ENCODE peak calls at places on chromosome 20, in six cellular contexts. U is myocyte; M is thoracic aorta; R is stimulated activated naive CD8-positive, alpha-beta T cell treated with anti-CD3 and anti-CD28 coated beads, Interleukin-15, Interleukin-2, amounts not matched to agents 100 U/mL and 50 U/mL, for 24 hours; W is HFF-Myc; Q is activated gamma-delta T cell treated with Interleukin-2 at 50 U/mL for 16 hours. L is an unnamed sample.

GRCh38 chr20:64188682-64189529 is 24.7 kb downstream of the MYT1 start:
- DNase-seq in U (no peak), M (no peak), R (no peak), W (no peak), Q (no peak), L (no peak)

GRCh38 chr20:18197382-18198070 is 59.9 kb downstream of the KAT14 start:
- DNase-seq in U (no peak), M (no peak), R (no peak), W (no peak), Q (no peak), L (no peak)

GRCh38 chr20:36582322-36582721 is 8.9 kb downstream of the TGIF2 start:
- DNase-seq in U (no peak), M (no peak), R (no peak), W (no peak), Q (no peak), L (no peak)

GRCh38 chr20:53828673-53829085 is 235.0 kb upstream of the ZNF217 start:
- DNase-seq in U (peak), M (no peak), R (no peak), W (peak), Q (no peak), L (peak)

GRCh38 chr20:38063911-38064310 is 30.4 kb downstream of the RPRD1B start:
- DNase-seq in U (no peak), M (no peak), R (no peak), W (no peak), Q (no peak), L (no peak)

GRCh38 chr20:23325107-23325506 is 25.5 kb upstream of the NXT1 start:
- DNase-seq in U (no peak), M (no peak), R (no peak), W (no peak), Q (no peak), L (no peak)

GRCh38 chr20:16922834-16923233 is 174.7 kb downstream of the OTOR start:
- DNase-seq in U (peak), M (no peak), R (no peak), W (peak), Q (no peak), L (no peak)

GRCh38 chr20:37789408-37789807 is 95.6 kb downstream of the CTNNBL1 start:
- DNase-seq in U (peak), M (no peak), R (no peak), W (no peak), Q (no peak), L (no peak)

GRCh38 chr20:38127011-38127621 is 38.0 kb downstream of the TGM2 start:
- DNase-seq in U (peak), M (peak), R (no peak), W (no peak), Q (no peak), L (peak)

GRCh38 chr20:56211051-56211450 is 37.5 kb upstream of the MC3R start:
- DNase-seq in U (no peak), M (no peak), R (no peak), W (no peak), Q (no peak), L (no peak)

GRCh38 chr20:19893356-19893755 is 123.8 kb upstream of the NAA20 start:
- DNase-seq in U (peak), M (no peak), R (no peak), W (peak), Q (no peak), L (no peak)

GRCh38 chr20:32244150-32244823 is 33.2 kb upstream of the KIF3B start:
- DNase-seq in U (no peak), M (no peak), R (no peak), W (no peak), Q (no peak), L (no peak)

GRCh38 chr20:62670998-62671397 is 28.7 kb downstream of the SLCO4A1 start:
- DNase-seq in U (no peak), M (no peak), R (no peak), W (no peak), Q (no peak), L (no peak)

GRCh38 chr20:1840865-1841553 is 54.2 kb upstream of the SIRPA start:
- DNase-seq in U (no peak), M (no peak), R (no peak), W (no peak), Q (no peak), L (no peak)

GRCh38 chr20:53547664-53548239 is 45.9 kb downstream of the ZNF217 start:
- DNase-seq in U (peak), M (no peak), R (peak), W (peak), Q (peak), L (peak)

GRCh38 chr20:370151-370600 is 10.4 kb upstream of the TRIB3 start:
- DNase-seq in U (no peak), M (no peak), R (no peak), W (no peak), Q (no peak), L (no peak)

GRCh38 chr20:9203081-9203447 is 134.2 kb downstream of the PLCB4 start:
- DNase-seq in U (no peak), M (no peak), R (no peak), W (no peak), Q (no peak), L (no peak)

L was measured in SJCRH30.